ENCODE peak calls at places on chromosomes 7 and 10, in four cellular contexts. One of them, this sample, is unnamed.

GRCh38 chr10:11149499-11149898 is 131.8 kb downstream of the CELF2 start:
- DNase-seq in neural progenitor cell: no peak
- DNase-seq in thoracic aorta: no peak
- DNase-seq in astrocyte: no peak
- DNase-seq in this sample: no peak

GRCh38 chr7:15323545-15323944 is 238.3 kb downstream of the AGMO start:
- DNase-seq in neural progenitor cell: no peak
- DNase-seq in thoracic aorta: no peak
- DNase-seq in astrocyte: no peak
- DNase-seq in this sample: no peak

GRCh38 chr10:114893248-114893647 is 44.7 kb upstream of the TRUB1 start:
- DNase-seq in neural progenitor cell: no peak
- DNase-seq in thoracic aorta: no peak
- DNase-seq in astrocyte: no peak
- DNase-seq in this sample: no peak

GRCh38 chr10:122499491-122499941 is 38.2 kb downstream of the HTRA1 start:
- DNase-seq in neural progenitor cell: no peak
- DNase-seq in thoracic aorta: no peak
- DNase-seq in astrocyte: no peak
- DNase-seq in this sample: peak; percentile 66

GRCh38 chr10:79477456-79477855 is 32.0 kb upstream of the ZCCHC24 start:
- DNase-seq in neural progenitor cell: no peak
- DNase-seq in thoracic aorta: no peak
- DNase-seq in astrocyte: no peak
- DNase-seq in this sample: no peak

GRCh38 chr7:84364708-84365107 is 170.1 kb upstream of the SEMA3A start:
- DNase-seq in neural progenitor cell: peak; percentile 12
- DNase-seq in thoracic aorta: no peak
- DNase-seq in astrocyte: peak; percentile 77
- DNase-seq in this sample: no peak

GRCh38 chr10:3500408-3500856 is 284.6 kb downstream of the KLF6 start:
- DNase-seq in neural progenitor cell: peak; percentile 92
- DNase-seq in thoracic aorta: peak; percentile 54
- DNase-seq in astrocyte: peak; percentile 98
- DNase-seq in this sample: peak; percentile 88

GRCh38 chr7:36080843-36081242 is 72.2 kb upstream of the EEPD1 start:
- DNase-seq in neural progenitor cell: no peak
- DNase-seq in thoracic aorta: no peak
- DNase-seq in astrocyte: no peak
- DNase-seq in this sample: no peak

GRCh38 chr7:116400526-116400925 is 99.0 kb upstream of the CAV2 start:
- DNase-seq in neural progenitor cell: no peak
- DNase-seq in thoracic aorta: no peak
- DNase-seq in astrocyte: peak; percentile 20
- DNase-seq in this sample: no peak

GRCh38 chr10:33095867-33096479 is 137.9 kb upstream of the ITGB1 start:
- DNase-seq in neural progenitor cell: no peak
- DNase-seq in thoracic aorta: no peak
- DNase-seq in astrocyte: no peak
- DNase-seq in this sample: no peak

GRCh38 chr7:32586291-32587221 is 91.3 kb downstream of the AVL9 start:
- DNase-seq in neural progenitor cell: no peak
- DNase-seq in thoracic aorta: no peak
- DNase-seq in astrocyte: peak; percentile 94
- DNase-seq in this sample: peak; percentile 62

GRCh38 chr7:90739731-90740130 is 143.6 kb downstream of the CDK14 start:
- DNase-seq in neural progenitor cell: no peak
- DNase-seq in thoracic aorta: no peak
- DNase-seq in astrocyte: no peak
- DNase-seq in this sample: no peak

GRCh38 chr10:66622050-66622449 is 303.8 kb upstream of the LRRTM3 start:
- DNase-seq in neural progenitor cell: no peak
- DNase-seq in thoracic aorta: no peak
- DNase-seq in astrocyte: no peak
- DNase-seq in this sample: no peak

GRCh38 chr7:20153567-20153966 is 63.6 kb downstream of the MACC1 start:
- DNase-seq in neural progenitor cell: no peak
- DNase-seq in thoracic aorta: no peak
- DNase-seq in astrocyte: no peak
- DNase-seq in this sample: no peak

GRCh38 chr10:128993911-128994538 is 473.0 kb upstream of the MGMT start:
- DNase-seq in neural progenitor cell: no peak
- DNase-seq in thoracic aorta: no peak
- DNase-seq in astrocyte: no peak
- DNase-seq in this sample: no peak

GRCh38 chr7:101550641-101551531 is 78.2 kb downstream of the MYL10 start:
- DNase-seq in neural progenitor cell: peak; percentile 84
- DNase-seq in thoracic aorta: no peak
- DNase-seq in astrocyte: no peak
- DNase-seq in this sample: no peak

GRCh38 chr10:121510201-121510771 is 88.0 kb downstream of the FGFR2 start:
- DNase-seq in neural progenitor cell: no peak
- DNase-seq in thoracic aorta: no peak
- DNase-seq in astrocyte: peak; percentile 47
- DNase-seq in this sample: no peak

GRCh38 chr10:66982792-66983481 is 57.1 kb downstream of the LRRTM3 start:
- DNase-seq in neural progenitor cell: peak; percentile 40
- DNase-seq in thoracic aorta: no peak
- DNase-seq in astrocyte: no peak
- DNase-seq in this sample: peak; percentile 16

GRCh38 chr7:137670521-137671064 is 176.2 kb downstream of the DGKI start:
- DNase-seq in neural progenitor cell: no peak
- DNase-seq in thoracic aorta: no peak
- DNase-seq in astrocyte: peak; percentile 64
- DNase-seq in this sample: no peak

DNA sequence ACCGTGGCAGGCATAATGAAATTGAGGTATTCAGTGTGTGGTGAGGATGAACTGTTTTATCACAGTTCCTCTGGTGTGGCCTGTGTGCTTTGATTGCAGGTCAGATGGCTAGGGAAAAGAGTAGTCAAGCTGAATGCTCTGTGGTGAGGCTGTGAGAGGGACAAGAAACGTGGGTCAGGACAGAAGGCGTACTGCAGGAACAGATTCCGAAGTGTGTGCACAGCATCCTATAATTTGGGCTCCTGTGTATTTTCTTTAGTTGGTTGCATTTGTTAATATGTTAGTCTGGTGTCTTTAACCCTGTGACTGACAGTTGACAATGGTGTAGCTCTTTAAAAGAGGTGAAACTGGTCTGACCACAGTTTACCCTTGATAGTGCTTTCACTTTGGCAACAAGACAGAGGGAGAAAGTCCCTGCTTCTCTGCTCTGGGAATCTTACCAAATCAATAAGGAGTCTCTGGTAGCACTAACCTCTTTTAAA is 76.5 kb downstream of the AUTS2 start:
- DNase-seq in neural progenitor cell: no peak
- DNase-seq in thoracic aorta: no peak
- DNase-seq in astrocyte: no peak
- DNase-seq in this sample: no peak
- H3K4me1 ChIP-seq in neural progenitor cell: peaks cover 20% of the 10 kb centered on the region
- H3K4me1 ChIP-seq in thoracic aorta: peaks cover 30% of the 10 kb centered on the region
- H3K4me1 ChIP-seq in astrocyte: peaks cover 5% of the 10 kb centered on the region
- H3K4me1 ChIP-seq in this sample: peaks cover 12% of the 10 kb centered on the region

GRCh38 chr10:26861326-26861998 is 704 bp upstream of the ABI1 start:
- DNase-seq in neural progenitor cell: no peak
- DNase-seq in thoracic aorta: no peak
- DNase-seq in astrocyte: no peak
- DNase-seq in this sample: no peak
- H3K4me3 ChIP-seq in neural progenitor cell: no peak overlapping the region
- H3K4me3 ChIP-seq in thoracic aorta: peak overlapping the region; percentile 96
- H3K4me3 ChIP-seq in astrocyte: peak overlapping the region; percentile 43
- H3K4me3 ChIP-seq in this sample: peak overlapping the region; percentile 39

GRCh38 chr10:2202401-2202800 is 465.1 kb upstream of the ADARB2 start:
- DNase-seq in neural progenitor cell: peak; percentile 71
- DNase-seq in thoracic aorta: no peak
- DNase-seq in astrocyte: peak; percentile 41
- DNase-seq in this sample: no peak
- H3K4me1 ChIP-seq in neural progenitor cell: peaks cover 17% of the 10 kb centered on the region
- H3K4me1 ChIP-seq in thoracic aorta: no peaks in the 10 kb centered on the region
- H3K4me1 ChIP-seq in astrocyte: no peaks in the 10 kb centered on the region
- H3K4me1 ChIP-seq in this sample: no peaks in the 10 kb centered on the region

DNA sequence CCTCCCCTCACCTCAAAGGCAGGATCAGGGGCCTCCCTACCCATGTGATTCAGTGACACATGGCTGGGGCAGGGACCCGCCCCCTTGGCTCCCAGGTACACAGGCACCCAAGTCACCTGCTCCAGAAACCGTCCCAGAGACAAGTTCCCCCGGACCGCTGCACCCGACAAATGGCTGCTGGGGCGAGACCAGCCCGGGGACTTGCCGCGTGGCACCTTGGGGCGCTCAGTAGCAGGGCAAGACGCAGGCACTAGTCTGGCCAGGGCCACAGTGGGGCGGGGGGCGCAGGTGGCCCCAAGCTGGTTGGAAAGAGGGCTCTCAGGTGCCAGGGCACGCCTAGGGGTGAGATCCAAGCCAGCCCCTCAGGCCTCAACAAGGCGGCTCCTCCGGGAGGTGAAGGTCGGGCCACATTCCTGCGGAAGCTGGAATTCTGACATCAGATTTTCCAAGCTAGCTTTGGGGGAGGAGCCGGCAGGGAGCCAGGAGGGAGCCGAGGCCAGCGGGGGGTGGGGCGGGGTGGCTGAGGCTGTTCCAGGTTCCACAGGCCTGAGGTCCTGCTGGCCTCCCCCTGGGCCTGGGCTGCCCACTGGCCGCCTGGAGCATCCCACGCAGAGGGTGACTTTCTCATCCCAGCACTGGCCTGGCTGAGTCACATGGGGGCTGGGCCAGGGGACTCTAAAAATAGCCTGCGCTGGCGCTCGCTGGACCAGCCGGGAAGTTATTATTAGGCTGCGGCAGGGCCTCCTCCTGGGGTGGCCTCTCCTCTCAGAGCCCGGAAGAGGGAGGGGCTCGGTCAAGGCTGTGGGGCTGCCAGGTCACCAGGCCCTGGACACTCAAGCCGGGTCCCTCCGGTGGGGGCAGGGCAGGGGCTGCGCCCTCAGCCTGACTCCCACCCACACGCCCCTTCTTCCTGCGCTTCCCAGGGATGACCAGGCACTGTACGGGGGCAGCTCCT is 20.5 kb upstream of the INPP5A start:
- DNase-seq in neural progenitor cell: peak; percentile 55
- DNase-seq in thoracic aorta: peak; percentile 87
- DNase-seq in astrocyte: peak; percentile 93
- DNase-seq in this sample: peak; percentile 96
- H3K4me3 ChIP-seq in neural progenitor cell: peak overlapping the region; percentile 3
- H3K4me3 ChIP-seq in thoracic aorta: peak overlapping the region; percentile 66
- H3K4me3 ChIP-seq in astrocyte: peak overlapping the region; percentile 29
- H3K4me3 ChIP-seq in this sample: no peak overlapping the region

GRCh38 chr10:18608581-18608980 is 42.8 kb downstream of the NSUN6 start:
- DNase-seq in neural progenitor cell: no peak
- DNase-seq in thoracic aorta: no peak
- DNase-seq in astrocyte: no peak
- DNase-seq in this sample: no peak

GRCh38 chr10:18606051-18606730 is 45.2 kb downstream of the NSUN6 start:
- DNase-seq in neural progenitor cell: no peak
- DNase-seq in thoracic aorta: no peak
- DNase-seq in astrocyte: peak; percentile 24
- DNase-seq in this sample: no peak

GRCh38 chr10:18607979-18608378 is 43.4 kb downstream of the NSUN6 start:
- DNase-seq in neural progenitor cell: no peak
- DNase-seq in thoracic aorta: no peak
- DNase-seq in astrocyte: peak; percentile 5
- DNase-seq in this sample: no peak

GRCh38 chr10:18610517-18610916 is 40.9 kb downstream of the NSUN6 start:
- DNase-seq in neural progenitor cell: peak; percentile 2
- DNase-seq in thoracic aorta: no peak
- DNase-seq in astrocyte: peak; percentile 86
- DNase-seq in this sample: peak; percentile 26

DNA sequence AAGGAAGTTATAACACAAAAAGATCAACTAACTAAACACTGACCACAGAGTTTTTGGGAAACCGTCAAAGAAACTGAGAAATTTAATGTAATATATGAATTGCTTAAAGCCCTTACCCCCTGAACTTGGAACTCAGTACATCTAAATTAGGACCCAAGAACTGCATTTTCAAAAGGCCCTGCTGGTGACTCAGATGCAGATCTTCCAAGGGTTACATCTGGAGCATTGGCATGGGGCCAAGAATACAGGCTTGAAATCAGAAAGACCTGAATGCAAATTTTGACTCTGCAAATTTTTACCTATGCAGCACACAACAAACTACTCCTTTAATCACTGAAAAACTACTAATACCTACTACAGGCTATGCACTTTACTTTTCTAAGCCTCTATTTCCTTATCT is 43.9 kb downstream of the NSUN6 start:
- DNase-seq in neural progenitor cell: no peak
- DNase-seq in thoracic aorta: peak; percentile 17
- DNase-seq in astrocyte: peak; percentile 85
- DNase-seq in this sample: peak; percentile 43
- H3K4me1 ChIP-seq in neural progenitor cell: no peaks in the 10 kb centered on the region
- H3K4me1 ChIP-seq in thoracic aorta: peaks cover 20% of the 10 kb centered on the region
- H3K4me1 ChIP-seq in astrocyte: peaks cover 39% of the 10 kb centered on the region
- H3K4me1 ChIP-seq in this sample: no peaks in the 10 kb centered on the region

DNA sequence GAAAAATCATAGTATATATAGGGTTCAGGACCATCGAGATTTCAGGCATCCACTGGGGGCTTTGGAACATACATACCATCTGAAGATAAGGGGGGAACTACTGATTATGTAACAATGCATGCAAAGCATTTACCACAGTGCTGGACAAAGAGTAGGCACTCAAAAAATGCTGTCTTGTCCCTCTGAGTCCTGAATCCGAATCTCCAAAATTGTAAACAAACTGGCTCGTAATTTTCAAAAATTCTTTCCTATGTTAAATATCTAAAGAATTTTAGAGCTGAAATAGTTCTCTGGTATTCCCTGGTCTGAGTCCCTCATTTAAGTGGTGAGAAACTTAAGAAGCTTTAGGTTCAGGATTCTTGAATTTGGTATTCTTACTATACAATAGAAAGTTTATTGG is 167.8 kb upstream of the ASAH2 start:
- DNase-seq in neural progenitor cell: no peak
- DNase-seq in thoracic aorta: no peak
- DNase-seq in astrocyte: no peak
- DNase-seq in this sample: no peak
- H3K4me3 ChIP-seq in neural progenitor cell: no peak overlapping the region
- H3K4me3 ChIP-seq in thoracic aorta: peak overlapping the region; percentile 92
- H3K4me3 ChIP-seq in astrocyte: no peak overlapping the region
- H3K4me3 ChIP-seq in this sample: no peak overlapping the region

GRCh38 chr7:1120791-1121190 is 32.9 kb downstream of the GPER1 start:
- DNase-seq in neural progenitor cell: no peak
- DNase-seq in thoracic aorta: no peak
- DNase-seq in astrocyte: no peak
- DNase-seq in this sample: no peak
- H3K4me1 ChIP-seq in neural progenitor cell: peaks cover 20% of the 10 kb centered on the region
- H3K4me1 ChIP-seq in thoracic aorta: peaks cover 14% of the 10 kb centered on the region
- H3K4me1 ChIP-seq in astrocyte: peaks cover 20% of the 10 kb centered on the region
- H3K4me1 ChIP-seq in this sample: no peaks in the 10 kb centered on the region